ENCODE peak calls at places on chromosomes 3 and 15, in six cellular contexts. One of them, this sample, is unnamed.

GRCh38 chr3:44321335-44321734 is 17.2 kb upstream of the TCAIM start:
- DNase-seq in Calu3: no peak
- DNase-seq in kidney tubule cell: no peak
- DNase-seq in activated CD4-positive, alpha-beta T cell treated with anti-CD3 and anti-CD28 coated beads, Interleukin-2, amount 50 U/mL, for 1 hour: no peak
- DNase-seq in stimulated activated CD8-positive, alpha-beta memory T cell treated with anti-CD3 and anti-CD28 coated beads, Interleukin-15, amount 100 ng/mL, for 24 hours: no peak
- DNase-seq in NCI-H2081: no peak
- DNase-seq in this sample: no peak

GRCh38 chr3:39166134-39166710 is 12.8 kb upstream of the CSRNP1 start:
- DNase-seq in stimulated activated CD8-positive, alpha-beta memory T cell treated with anti-CD3 and anti-CD28 coated beads, Interleukin-15, amount 100 ng/mL, for 24 hours: no peak
- DNase-seq in kidney tubule cell: peak
- DNase-seq in NCI-H2081: no peak
- DNase-seq in activated CD4-positive, alpha-beta T cell treated with anti-CD3 and anti-CD28 coated beads, Interleukin-2, amount 50 U/mL, for 1 hour: no peak
- DNase-seq in Calu3: no peak
- DNase-seq in this sample: no peak

GRCh38 chr3:85432081-85432480 is 473.3 kb downstream of the CADM2 start:
- DNase-seq in kidney tubule cell: no peak
- DNase-seq in Calu3: no peak
- DNase-seq in NCI-H2081: no peak
- DNase-seq in activated CD4-positive, alpha-beta T cell treated with anti-CD3 and anti-CD28 coated beads, Interleukin-2, amount 50 U/mL, for 1 hour: no peak
- DNase-seq in stimulated activated CD8-positive, alpha-beta memory T cell treated with anti-CD3 and anti-CD28 coated beads, Interleukin-15, amount 100 ng/mL, for 24 hours: no peak
- DNase-seq in this sample: no peak

GRCh38 chr3:127168271-127168670 is 24.7 kb upstream of the PRR23E start:
- DNase-seq in Calu3: no peak
- DNase-seq in NCI-H2081: no peak
- DNase-seq in kidney tubule cell: no peak
- DNase-seq in stimulated activated CD8-positive, alpha-beta memory T cell treated with anti-CD3 and anti-CD28 coated beads, Interleukin-15, amount 100 ng/mL, for 24 hours: no peak
- DNase-seq in activated CD4-positive, alpha-beta T cell treated with anti-CD3 and anti-CD28 coated beads, Interleukin-2, amount 50 U/mL, for 1 hour: no peak
- DNase-seq in this sample: no peak

GRCh38 chr3:10365316-10365715 is 44.4 kb upstream of the SEC13 start:
- DNase-seq in activated CD4-positive, alpha-beta T cell treated with anti-CD3 and anti-CD28 coated beads, Interleukin-2, amount 50 U/mL, for 1 hour: no peak
- DNase-seq in NCI-H2081: no peak
- DNase-seq in Calu3: no peak
- DNase-seq in stimulated activated CD8-positive, alpha-beta memory T cell treated with anti-CD3 and anti-CD28 coated beads, Interleukin-15, amount 100 ng/mL, for 24 hours: no peak
- DNase-seq in kidney tubule cell: no peak
- DNase-seq in this sample: no peak

GRCh38 chr3:140276698-140277097 is 341.7 kb downstream of the CLSTN2 start:
- DNase-seq in stimulated activated CD8-positive, alpha-beta memory T cell treated with anti-CD3 and anti-CD28 coated beads, Interleukin-15, amount 100 ng/mL, for 24 hours: no peak
- DNase-seq in kidney tubule cell: peak
- DNase-seq in Calu3: peak
- DNase-seq in activated CD4-positive, alpha-beta T cell treated with anti-CD3 and anti-CD28 coated beads, Interleukin-2, amount 50 U/mL, for 1 hour: no peak
- DNase-seq in NCI-H2081: no peak
- DNase-seq in this sample: peak

GRCh38 chr3:43388188-43388587 is 101.8 kb downstream of the SNRK start:
- DNase-seq in NCI-H2081: no peak
- DNase-seq in stimulated activated CD8-positive, alpha-beta memory T cell treated with anti-CD3 and anti-CD28 coated beads, Interleukin-15, amount 100 ng/mL, for 24 hours: no peak
- DNase-seq in kidney tubule cell: no peak
- DNase-seq in activated CD4-positive, alpha-beta T cell treated with anti-CD3 and anti-CD28 coated beads, Interleukin-2, amount 50 U/mL, for 1 hour: no peak
- DNase-seq in Calu3: no peak
- DNase-seq in this sample: no peak

GRCh38 chr3:127953636-127954035 is 38.6 kb downstream of the KBTBD12 start:
- DNase-seq in stimulated activated CD8-positive, alpha-beta memory T cell treated with anti-CD3 and anti-CD28 coated beads, Interleukin-15, amount 100 ng/mL, for 24 hours: no peak
- DNase-seq in kidney tubule cell: no peak
- DNase-seq in NCI-H2081: no peak
- DNase-seq in Calu3: no peak
- DNase-seq in activated CD4-positive, alpha-beta T cell treated with anti-CD3 and anti-CD28 coated beads, Interleukin-2, amount 50 U/mL, for 1 hour: no peak
- DNase-seq in this sample: no peak

GRCh38 chr3:45635475-45636256 is 41.1 kb downstream of the LIMD1 start:
- DNase-seq in Calu3: peak
- DNase-seq in stimulated activated CD8-positive, alpha-beta memory T cell treated with anti-CD3 and anti-CD28 coated beads, Interleukin-15, amount 100 ng/mL, for 24 hours: no peak
- DNase-seq in NCI-H2081: no peak
- DNase-seq in activated CD4-positive, alpha-beta T cell treated with anti-CD3 and anti-CD28 coated beads, Interleukin-2, amount 50 U/mL, for 1 hour: no peak
- DNase-seq in kidney tubule cell: peak
- DNase-seq in this sample: no peak

GRCh38 chr15:66066005-66066404 is 187.5 kb downstream of the MEGF11 start:
- DNase-seq in kidney tubule cell: no peak
- DNase-seq in NCI-H2081: no peak
- DNase-seq in activated CD4-positive, alpha-beta T cell treated with anti-CD3 and anti-CD28 coated beads, Interleukin-2, amount 50 U/mL, for 1 hour: no peak
- DNase-seq in stimulated activated CD8-positive, alpha-beta memory T cell treated with anti-CD3 and anti-CD28 coated beads, Interleukin-15, amount 100 ng/mL, for 24 hours: no peak
- DNase-seq in Calu3: no peak
- DNase-seq in this sample: no peak

GRCh38 chr3:5251196-5251583 is 63.7 kb downstream of the EDEM1 start:
- DNase-seq in activated CD4-positive, alpha-beta T cell treated with anti-CD3 and anti-CD28 coated beads, Interleukin-2, amount 50 U/mL, for 1 hour: no peak
- DNase-seq in Calu3: no peak
- DNase-seq in NCI-H2081: no peak
- DNase-seq in stimulated activated CD8-positive, alpha-beta memory T cell treated with anti-CD3 and anti-CD28 coated beads, Interleukin-15, amount 100 ng/mL, for 24 hours: no peak
- DNase-seq in kidney tubule cell: no peak
- DNase-seq in this sample: no peak

GRCh38 chr15:60212536-60212935 is 185.2 kb downstream of the ANXA2 start:
- DNase-seq in stimulated activated CD8-positive, alpha-beta memory T cell treated with anti-CD3 and anti-CD28 coated beads, Interleukin-15, amount 100 ng/mL, for 24 hours: no peak
- DNase-seq in activated CD4-positive, alpha-beta T cell treated with anti-CD3 and anti-CD28 coated beads, Interleukin-2, amount 50 U/mL, for 1 hour: no peak
- DNase-seq in Calu3: peak
- DNase-seq in NCI-H2081: no peak
- DNase-seq in kidney tubule cell: peak
- DNase-seq in this sample: no peak

GRCh38 chr3:134798681-134799311 is 3.7 kb downstream of the EPHB1 start:
- DNase-seq in NCI-H2081: no peak
- DNase-seq in Calu3: no peak
- DNase-seq in kidney tubule cell: no peak
- DNase-seq in stimulated activated CD8-positive, alpha-beta memory T cell treated with anti-CD3 and anti-CD28 coated beads, Interleukin-15, amount 100 ng/mL, for 24 hours: no peak
- DNase-seq in activated CD4-positive, alpha-beta T cell treated with anti-CD3 and anti-CD28 coated beads, Interleukin-2, amount 50 U/mL, for 1 hour: no peak
- DNase-seq in this sample: no peak

GRCh38 chr3:133572158-133573053 is 1.1 kb upstream of the CDV3 start:
- DNase-seq in kidney tubule cell: peak
- DNase-seq in Calu3: peak
- DNase-seq in stimulated activated CD8-positive, alpha-beta memory T cell treated with anti-CD3 and anti-CD28 coated beads, Interleukin-15, amount 100 ng/mL, for 24 hours: no peak
- DNase-seq in NCI-H2081: no peak
- DNase-seq in activated CD4-positive, alpha-beta T cell treated with anti-CD3 and anti-CD28 coated beads, Interleukin-2, amount 50 U/mL, for 1 hour: no peak
- DNase-seq in this sample: no peak

GRCh38 chr15:33234019-33234418 is 39.5 kb upstream of the FMN1 start:
- DNase-seq in Calu3: peak
- DNase-seq in kidney tubule cell: peak
- DNase-seq in activated CD4-positive, alpha-beta T cell treated with anti-CD3 and anti-CD28 coated beads, Interleukin-2, amount 50 U/mL, for 1 hour: no peak
- DNase-seq in NCI-H2081: peak
- DNase-seq in stimulated activated CD8-positive, alpha-beta memory T cell treated with anti-CD3 and anti-CD28 coated beads, Interleukin-15, amount 100 ng/mL, for 24 hours: no peak
- DNase-seq in this sample: peak

GRCh38 chr3:38120690-38121450 is 16.1 kb downstream of the ACAA1 start:
- DNase-seq in kidney tubule cell: no peak
- DNase-seq in activated CD4-positive, alpha-beta T cell treated with anti-CD3 and anti-CD28 coated beads, Interleukin-2, amount 50 U/mL, for 1 hour: no peak
- DNase-seq in NCI-H2081: no peak
- DNase-seq in Calu3: no peak
- DNase-seq in stimulated activated CD8-positive, alpha-beta memory T cell treated with anti-CD3 and anti-CD28 coated beads, Interleukin-15, amount 100 ng/mL, for 24 hours: no peak
- DNase-seq in this sample: no peak

GRCh38 chr3:126523745-126524428 is at the start of gene CHST13:
- DNase-seq in activated CD4-positive, alpha-beta T cell treated with anti-CD3 and anti-CD28 coated beads, Interleukin-2, amount 50 U/mL, for 1 hour: no peak
- DNase-seq in Calu3: peak
- DNase-seq in NCI-H2081: peak
- DNase-seq in stimulated activated CD8-positive, alpha-beta memory T cell treated with anti-CD3 and anti-CD28 coated beads, Interleukin-15, amount 100 ng/mL, for 24 hours: no peak
- DNase-seq in kidney tubule cell: peak
- DNase-seq in this sample: no peak

GRCh38 chr3:194691481-194692281 is 6.0 kb downstream of the FAM43A start:
- DNase-seq in NCI-H2081: no peak
- DNase-seq in kidney tubule cell: peak
- DNase-seq in activated CD4-positive, alpha-beta T cell treated with anti-CD3 and anti-CD28 coated beads, Interleukin-2, amount 50 U/mL, for 1 hour: no peak
- DNase-seq in stimulated activated CD8-positive, alpha-beta memory T cell treated with anti-CD3 and anti-CD28 coated beads, Interleukin-15, amount 100 ng/mL, for 24 hours: no peak
- DNase-seq in Calu3: no peak
- DNase-seq in this sample: no peak

GRCh38 chr15:84826369-84826823 is 9.2 kb downstream of the ALPK3 start:
- DNase-seq in NCI-H2081: no peak
- DNase-seq in Calu3: peak
- DNase-seq in activated CD4-positive, alpha-beta T cell treated with anti-CD3 and anti-CD28 coated beads, Interleukin-2, amount 50 U/mL, for 1 hour: no peak
- DNase-seq in kidney tubule cell: peak
- DNase-seq in stimulated activated CD8-positive, alpha-beta memory T cell treated with anti-CD3 and anti-CD28 coated beads, Interleukin-15, amount 100 ng/mL, for 24 hours: no peak
- DNase-seq in this sample: peak

GRCh38 chr3:11507719-11508118 is 136.0 kb downstream of the VGLL4 start:
- DNase-seq in Calu3: no peak
- DNase-seq in kidney tubule cell: no peak
- DNase-seq in NCI-H2081: no peak
- DNase-seq in activated CD4-positive, alpha-beta T cell treated with anti-CD3 and anti-CD28 coated beads, Interleukin-2, amount 50 U/mL, for 1 hour: no peak
- DNase-seq in stimulated activated CD8-positive, alpha-beta memory T cell treated with anti-CD3 and anti-CD28 coated beads, Interleukin-15, amount 100 ng/mL, for 24 hours: no peak
- DNase-seq in this sample: no peak

GRCh38 chr3:127174284-127174683 is 18.6 kb upstream of the PRR23E start:
- DNase-seq in Calu3: no peak
- DNase-seq in activated CD4-positive, alpha-beta T cell treated with anti-CD3 and anti-CD28 coated beads, Interleukin-2, amount 50 U/mL, for 1 hour: no peak
- DNase-seq in kidney tubule cell: no peak
- DNase-seq in NCI-H2081: no peak
- DNase-seq in stimulated activated CD8-positive, alpha-beta memory T cell treated with anti-CD3 and anti-CD28 coated beads, Interleukin-15, amount 100 ng/mL, for 24 hours: no peak
- DNase-seq in this sample: no peak

GRCh38 chr15:100966997-100967396 is 47.8 kb downstream of the LRRK1 start:
- DNase-seq in NCI-H2081: no peak
- DNase-seq in stimulated activated CD8-positive, alpha-beta memory T cell treated with anti-CD3 and anti-CD28 coated beads, Interleukin-15, amount 100 ng/mL, for 24 hours: no peak
- DNase-seq in kidney tubule cell: peak
- DNase-seq in activated CD4-positive, alpha-beta T cell treated with anti-CD3 and anti-CD28 coated beads, Interleukin-2, amount 50 U/mL, for 1 hour: no peak
- DNase-seq in Calu3: no peak
- DNase-seq in this sample: no peak

GRCh38 chr3:105014631-105015030 is 352.1 kb upstream of the ALCAM start:
- DNase-seq in stimulated activated CD8-positive, alpha-beta memory T cell treated with anti-CD3 and anti-CD28 coated beads, Interleukin-15, amount 100 ng/mL, for 24 hours: no peak
- DNase-seq in kidney tubule cell: no peak
- DNase-seq in activated CD4-positive, alpha-beta T cell treated with anti-CD3 and anti-CD28 coated beads, Interleukin-2, amount 50 U/mL, for 1 hour: no peak
- DNase-seq in NCI-H2081: no peak
- DNase-seq in Calu3: no peak
- DNase-seq in this sample: no peak

GRCh38 chr15:70741107-70741511 is 22.2 kb downstream of the UACA start:
- DNase-seq in kidney tubule cell: peak
- DNase-seq in NCI-H2081: no peak
- DNase-seq in activated CD4-positive, alpha-beta T cell treated with anti-CD3 and anti-CD28 coated beads, Interleukin-2, amount 50 U/mL, for 1 hour: no peak
- DNase-seq in Calu3: peak
- DNase-seq in stimulated activated CD8-positive, alpha-beta memory T cell treated with anti-CD3 and anti-CD28 coated beads, Interleukin-15, amount 100 ng/mL, for 24 hours: no peak
- DNase-seq in this sample: peak

GRCh38 chr3:48739955-48740823 is 23.2 kb upstream of the IP6K2 start:
- DNase-seq in NCI-H2081: peak
- DNase-seq in Calu3: peak
- DNase-seq in kidney tubule cell: peak
- DNase-seq in activated CD4-positive, alpha-beta T cell treated with anti-CD3 and anti-CD28 coated beads, Interleukin-2, amount 50 U/mL, for 1 hour: peak
- DNase-seq in stimulated activated CD8-positive, alpha-beta memory T cell treated with anti-CD3 and anti-CD28 coated beads, Interleukin-15, amount 100 ng/mL, for 24 hours: no peak
- DNase-seq in this sample: peak

GRCh38 chr3:107285197-107285596 is 92.0 kb upstream of the CCDC54 start:
- DNase-seq in stimulated activated CD8-positive, alpha-beta memory T cell treated with anti-CD3 and anti-CD28 coated beads, Interleukin-15, amount 100 ng/mL, for 24 hours: no peak
- DNase-seq in kidney tubule cell: no peak
- DNase-seq in NCI-H2081: no peak
- DNase-seq in activated CD4-positive, alpha-beta T cell treated with anti-CD3 and anti-CD28 coated beads, Interleukin-2, amount 50 U/mL, for 1 hour: no peak
- DNase-seq in Calu3: no peak
- DNase-seq in this sample: no peak

GRCh38 chr15:37370938-37371337 is 270.6 kb upstream of the MEIS2 start:
- DNase-seq in activated CD4-positive, alpha-beta T cell treated with anti-CD3 and anti-CD28 coated beads, Interleukin-2, amount 50 U/mL, for 1 hour: no peak
- DNase-seq in kidney tubule cell: no peak
- DNase-seq in stimulated activated CD8-positive, alpha-beta memory T cell treated with anti-CD3 and anti-CD28 coated beads, Interleukin-15, amount 100 ng/mL, for 24 hours: no peak
- DNase-seq in Calu3: no peak
- DNase-seq in NCI-H2081: no peak
- DNase-seq in this sample: no peak

GRCh38 chr3:75260-75659 is 121.3 kb upstream of the CHL1 start:
- DNase-seq in Calu3: no peak
- DNase-seq in kidney tubule cell: no peak
- DNase-seq in NCI-H2081: no peak
- DNase-seq in stimulated activated CD8-positive, alpha-beta memory T cell treated with anti-CD3 and anti-CD28 coated beads, Interleukin-15, amount 100 ng/mL, for 24 hours: no peak
- DNase-seq in activated CD4-positive, alpha-beta T cell treated with anti-CD3 and anti-CD28 coated beads, Interleukin-2, amount 50 U/mL, for 1 hour: no peak
- DNase-seq in this sample: no peak

GRCh38 chr15:71725215-71725955 is 85.0 kb upstream of the NR2E3 start:
- DNase-seq in stimulated activated CD8-positive, alpha-beta memory T cell treated with anti-CD3 and anti-CD28 coated beads, Interleukin-15, amount 100 ng/mL, for 24 hours: no peak
- DNase-seq in NCI-H2081: no peak
- DNase-seq in activated CD4-positive, alpha-beta T cell treated with anti-CD3 and anti-CD28 coated beads, Interleukin-2, amount 50 U/mL, for 1 hour: no peak
- DNase-seq in Calu3: no peak
- DNase-seq in kidney tubule cell: no peak
- DNase-seq in this sample: no peak

GRCh38 chr3:58059349-58060321 is 51.4 kb downstream of the FLNB start:
- DNase-seq in stimulated activated CD8-positive, alpha-beta memory T cell treated with anti-CD3 and anti-CD28 coated beads, Interleukin-15, amount 100 ng/mL, for 24 hours: no peak
- DNase-seq in NCI-H2081: no peak
- DNase-seq in Calu3: no peak
- DNase-seq in activated CD4-positive, alpha-beta T cell treated with anti-CD3 and anti-CD28 coated beads, Interleukin-2, amount 50 U/mL, for 1 hour: no peak
- DNase-seq in kidney tubule cell: peak
- DNase-seq in this sample: no peak

GRCh38 chr15:48925714-48926223 is 38.0 kb downstream of the SHC4 start:
- DNase-seq in kidney tubule cell: peak
- DNase-seq in Calu3: peak
- DNase-seq in stimulated activated CD8-positive, alpha-beta memory T cell treated with anti-CD3 and anti-CD28 coated beads, Interleukin-15, amount 100 ng/mL, for 24 hours: no peak
- DNase-seq in activated CD4-positive, alpha-beta T cell treated with anti-CD3 and anti-CD28 coated beads, Interleukin-2, amount 50 U/mL, for 1 hour: no peak
- DNase-seq in NCI-H2081: peak
- DNase-seq in this sample: peak

GRCh38 chr15:69557340-69558137 is 104.9 kb downstream of the RPLP1 start:
- DNase-seq in stimulated activated CD8-positive, alpha-beta memory T cell treated with anti-CD3 and anti-CD28 coated beads, Interleukin-15, amount 100 ng/mL, for 24 hours: no peak
- DNase-seq in NCI-H2081: peak
- DNase-seq in kidney tubule cell: peak
- DNase-seq in activated CD4-positive, alpha-beta T cell treated with anti-CD3 and anti-CD28 coated beads, Interleukin-2, amount 50 U/mL, for 1 hour: no peak
- DNase-seq in Calu3: peak
- DNase-seq in this sample: peak

GRCh38 chr3:126541628-126542339 is 16.9 kb downstream of the C3orf22 start:
- DNase-seq in Calu3: peak
- DNase-seq in NCI-H2081: no peak
- DNase-seq in kidney tubule cell: no peak
- DNase-seq in activated CD4-positive, alpha-beta T cell treated with anti-CD3 and anti-CD28 coated beads, Interleukin-2, amount 50 U/mL, for 1 hour: no peak
- DNase-seq in stimulated activated CD8-positive, alpha-beta memory T cell treated with anti-CD3 and anti-CD28 coated beads, Interleukin-15, amount 100 ng/mL, for 24 hours: no peak
- DNase-seq in this sample: no peak

GRCh38 chr3:48274452-48274851 is 33.5 kb downstream of the ZNF589 start:
- DNase-seq in activated CD4-positive, alpha-beta T cell treated with anti-CD3 and anti-CD28 coated beads, Interleukin-2, amount 50 U/mL, for 1 hour: no peak
- DNase-seq in Calu3: no peak
- DNase-seq in NCI-H2081: no peak
- DNase-seq in kidney tubule cell: no peak
- DNase-seq in stimulated activated CD8-positive, alpha-beta memory T cell treated with anti-CD3 and anti-CD28 coated beads, Interleukin-15, amount 100 ng/mL, for 24 hours: no peak
- DNase-seq in this sample: no peak